ENCODE peak calls at places on chromosomes 13 and 19, in five cellular contexts. F, C, M, N and R are unnamed samples.

GRCh38 chr19:28130066-28130511 is 1082.9 kb downstream of the UQCRFS1 start:
- DNase-seq in F (no peak), C (no peak), M (no peak), N (no peak), R (no peak)

GRCh38 chr13:79637086-79637763 is 156.3 kb downstream of the NDFIP2 start:
- DNase-seq in F (no peak), C (peak; percentile 85), M (no peak), N (no peak), R (no peak)

GRCh38 chr19:56153507-56153906 is 12.4 kb downstream of the ZNF444 start:
- DNase-seq in F (no peak), C (no peak), M (no peak), N (no peak), R (no peak)

GRCh38 chr13:94886191-94886590 is 173.8 kb upstream of the SOX21 start:
- DNase-seq in F (peak; percentile 18), C (no peak), M (no peak), N (peak; percentile 79), R (peak; percentile 78)

GRCh38 chr13:112902669-112903068 is 66.3 kb upstream of the MCF2L start:
- DNase-seq in F (no peak), C (no peak), M (no peak), N (no peak), R (no peak)

GRCh38 chr13:25733061-25733491 is 318.7 kb downstream of the SHISA2 start:
- DNase-seq in F (peak; percentile 62), C (no peak), M (no peak), N (no peak), R (no peak)

GRCh38 chr19:1269065-1269477 is at the start of gene CIRBP:
- DNase-seq in F (peak; percentile 99), C (peak; percentile 100), M (peak; percentile 100), N (peak; percentile 98), R (peak; percentile 98)

GRCh38 chr13:55602784-55603183 is 1537.9 kb upstream of the PRR20A start:
- DNase-seq in F (no peak), C (no peak), M (no peak), N (no peak), R (no peak)

GRCh38 chr19:48302600-48302959 is 22.8 kb upstream of the EMP3 start:
- DNase-seq in F (no peak), C (no peak), M (no peak), N (no peak), R (no peak)

GRCh38 chr19:13151605-13152355 is 1.6 kb downstream of the IER2 start:
- DNase-seq in F (peak; percentile 98), C (peak; percentile 98), M (peak; percentile 96), N (peak; percentile 97), R (peak; percentile 95)

GRCh38 chr19:43700368-43701015 is 15.4 kb upstream of the IRGC start:
- DNase-seq in F (peak; percentile 92), C (peak; percentile 46), M (peak; percentile 44), N (peak; percentile 62), R (peak; percentile 81)

GRCh38 chr13:60959427-60959826 is 456.2 kb downstream of the PCDH20 start:
- DNase-seq in F (no peak), C (no peak), M (no peak), N (no peak), R (no peak)

GRCh38 chr13:103694033-103694432 is 627.8 kb upstream of the SLC10A2 start:
- DNase-seq in F (no peak), C (no peak), M (no peak), N (no peak), R (no peak)

GRCh38 chr19:45349126-45349415 is 8.5 kb downstream of the KLC3 start:
- DNase-seq in F (no peak), C (no peak), M (no peak), N (no peak), R (no peak)

GRCh38 chr19:48806818-48807589 is 3.8 kb downstream of the BCAT2 start:
- DNase-seq in F (peak; percentile 57), C (no peak), M (no peak), N (peak; percentile 64), R (peak; percentile 40)

GRCh38 chr19:35059006-35059798 is 17.7 kb downstream of the HPN start:
- DNase-seq in F (no peak), C (no peak), M (no peak), N (no peak), R (no peak)

GRCh38 chr13:62482351-62482750 is 1066.7 kb upstream of the PCDH20 start:
- DNase-seq in F (peak; percentile 3), C (no peak), M (no peak), N (no peak), R (no peak)

GRCh38 chr19:38515906-38516305 is 82.4 kb downstream of the RYR1 start:
- DNase-seq in F (no peak), C (no peak), M (no peak), N (no peak), R (no peak)

GRCh38 chr13:59776924-59777690 is 386.6 kb downstream of the DIAPH3 start:
- DNase-seq in F (peak; percentile 34), C (no peak), M (no peak), N (peak; percentile 62), R (peak; percentile 84)

GRCh38 chr13:27868639-27869435 is 51.0 kb upstream of the PDX1 start:
- DNase-seq in F (no peak), C (no peak), M (no peak), N (no peak), R (no peak)